ENCODE peak calls at places on chromosomes 16 and 17, in four cellular contexts. One of them, this sample, is unnamed. For H3K4me1, the result is how much of the 10 kb centered on the place peaks cover.

GRCh38 chr17:67605259-67605912 is 112.3 kb upstream of the NOL11 start:
- DNase-seq in fibroblast of lung: peak
- DNase-seq in tibial artery: peak
- DNase-seq in Karpas-422: no peak
- DNase-seq in this sample: peak

GRCh38 chr16:70250748-70251650 is 741 bp downstream of the EXOSC6 start:
- DNase-seq in fibroblast of lung: peak
- DNase-seq in tibial artery: peak
- DNase-seq in Karpas-422: peak
- DNase-seq in this sample: no peak

GRCh38 chr17:79607941-79608728 is 2.7 kb downstream of the RBFOX3 start:
- DNase-seq in fibroblast of lung: peak
- DNase-seq in tibial artery: no peak
- DNase-seq in Karpas-422: no peak
- DNase-seq in this sample: no peak

GRCh38 chr16:54454616-54455015 is 168.0 kb upstream of the IRX3 start:
- DNase-seq in fibroblast of lung: no peak
- DNase-seq in tibial artery: no peak
- DNase-seq in Karpas-422: no peak
- DNase-seq in this sample: no peak

GRCh38 chr16:55323637-55324490 is at the start of gene IRX6:
- DNase-seq in fibroblast of lung: no peak
- DNase-seq in tibial artery: peak
- DNase-seq in Karpas-422: peak
- DNase-seq in this sample: no peak

GRCh38 chr16:56370836-56371235 is 54.5 kb downstream of the AMFR start:
- DNase-seq in fibroblast of lung: no peak
- DNase-seq in tibial artery: no peak
- DNase-seq in Karpas-422: no peak
- DNase-seq in this sample: no peak

GRCh38 chr17:81609541-81610353 is 27.2 kb downstream of the NPLOC4 start:
- DNase-seq in fibroblast of lung: no peak
- DNase-seq in tibial artery: no peak
- DNase-seq in Karpas-422: no peak
- DNase-seq in this sample: no peak

GRCh38 chr17:37791434-37791833 is 46.6 kb upstream of the HNF1B start:
- DNase-seq in fibroblast of lung: peak
- DNase-seq in tibial artery: no peak
- DNase-seq in Karpas-422: peak
- DNase-seq in this sample: no peak

GRCh38 chr17:29581583-29582253 is 7.7 kb downstream of the GIT1 start:
- DNase-seq in fibroblast of lung: no peak
- DNase-seq in tibial artery: no peak
- DNase-seq in Karpas-422: no peak
- DNase-seq in this sample: peak

GRCh38 chr17:69734656-69735055 is 320.2 kb downstream of the MAP2K6 start:
- DNase-seq in fibroblast of lung: peak
- DNase-seq in tibial artery: no peak
- DNase-seq in Karpas-422: no peak
- DNase-seq in this sample: no peak

GRCh38 chr17:75325827-75326586 is 36.8 kb upstream of the SLC25A19 start:
- DNase-seq in fibroblast of lung: peak
- DNase-seq in tibial artery: peak
- DNase-seq in Karpas-422: peak
- DNase-seq in this sample: no peak

GRCh38 chr17:60392845-60393702 is 1.1 kb upstream of the USP32 start:
- DNase-seq in fibroblast of lung: peak
- DNase-seq in tibial artery: peak
- DNase-seq in Karpas-422: peak
- DNase-seq in this sample: no peak

GRCh38 chr17:11555530-11555929 is 42.7 kb upstream of the DNAH9 start:
- DNase-seq in fibroblast of lung: no peak
- DNase-seq in tibial artery: no peak
- DNase-seq in Karpas-422: no peak
- DNase-seq in this sample: no peak

GRCh38 chr16:30664616-30665109 is 6.4 kb downstream of the FBRS start:
- DNase-seq in fibroblast of lung: no peak
- DNase-seq in tibial artery: no peak
- DNase-seq in Karpas-422: no peak
- DNase-seq in this sample: no peak

GRCh38 chr17:9810100-9810949 is 11.6 kb downstream of the GSG1L2 start:
- DNase-seq in fibroblast of lung: no peak
- DNase-seq in tibial artery: no peak
- DNase-seq in Karpas-422: no peak
- DNase-seq in this sample: no peak

GRCh38 chr16:15502041-15502725 is 67.8 kb downstream of the BMERB1 start:
- DNase-seq in fibroblast of lung: peak
- DNase-seq in tibial artery: no peak
- DNase-seq in Karpas-422: no peak
- DNase-seq in this sample: no peak

GRCh38 chr17:50057521-50057991 is 1.6 kb downstream of the ITGA3 start:
- DNase-seq in fibroblast of lung: no peak
- DNase-seq in tibial artery: no peak
- DNase-seq in Karpas-422: no peak
- DNase-seq in this sample: no peak

DNA sequence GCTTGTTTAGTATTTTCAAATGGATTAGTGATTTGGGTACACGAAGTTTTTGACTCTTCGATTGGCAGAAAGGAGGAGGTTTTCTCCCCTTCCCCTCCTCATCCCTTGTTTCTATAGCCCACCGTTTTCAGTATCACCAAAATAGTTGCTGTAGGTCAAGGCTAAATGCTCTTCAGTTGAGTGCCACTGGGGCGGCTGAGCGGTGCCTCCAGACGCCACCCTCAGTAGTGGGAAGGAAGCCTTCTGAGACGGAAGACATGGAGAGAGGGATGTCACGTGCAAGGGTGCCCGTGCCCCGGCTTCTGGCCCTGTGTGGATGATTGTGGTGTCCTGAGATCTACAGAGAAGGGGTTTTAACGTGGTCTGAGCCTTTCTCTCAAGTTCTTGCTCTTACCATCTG is 39.7 kb upstream of the CRISPLD2 start:
- DNase-seq in fibroblast of lung: no peak
- DNase-seq in tibial artery: no peak
- DNase-seq in Karpas-422: no peak
- DNase-seq in this sample: no peak
- H3K27ac ChIP-seq in fibroblast of lung: no peak
- H3K27ac ChIP-seq in tibial artery: no peak
- H3K27ac ChIP-seq in Karpas-422: no peak
- H3K27ac ChIP-seq in this sample: no peak

GRCh38 chr17:17763136-17763535 is 73.7 kb downstream of the SREBF1 start:
- DNase-seq in fibroblast of lung: peak
- DNase-seq in tibial artery: no peak
- DNase-seq in Karpas-422: no peak
- DNase-seq in this sample: no peak

GRCh38 chr17:17759164-17759563 is 77.6 kb downstream of the SREBF1 start:
- DNase-seq in fibroblast of lung: no peak
- DNase-seq in tibial artery: no peak
- DNase-seq in Karpas-422: no peak
- DNase-seq in this sample: no peak

GRCh38 chr17:17758443-17758842 is 77.2 kb downstream of the RAI1 start:
- DNase-seq in fibroblast of lung: no peak
- DNase-seq in tibial artery: no peak
- DNase-seq in Karpas-422: no peak
- DNase-seq in this sample: no peak

GRCh38 chr17:17761894-17762781 is 74.6 kb downstream of the SREBF1 start:
- DNase-seq in fibroblast of lung: no peak
- DNase-seq in tibial artery: no peak
- DNase-seq in Karpas-422: no peak
- DNase-seq in this sample: no peak

GRCh38 chr17:17760872-17761550 is 75.8 kb downstream of the SREBF1 start:
- DNase-seq in fibroblast of lung: no peak
- DNase-seq in tibial artery: no peak
- DNase-seq in Karpas-422: no peak
- DNase-seq in this sample: no peak
- H3K4me1 ChIP-seq in fibroblast of lung: under half
- H3K4me1 ChIP-seq in tibial artery: under half
- H3K4me1 ChIP-seq in Karpas-422: half or more
- H3K4me1 ChIP-seq in this sample: under half

GRCh38 chr16:1990336-1991134 is 765 bp downstream of the SYNGR3 start:
- DNase-seq in fibroblast of lung: no peak
- DNase-seq in tibial artery: no peak
- DNase-seq in Karpas-422: peak
- DNase-seq in this sample: no peak

GRCh38 chr16:1992475-1993292 is 2.9 kb downstream of the SYNGR3 start:
- DNase-seq in fibroblast of lung: no peak
- DNase-seq in tibial artery: no peak
- DNase-seq in Karpas-422: no peak
- DNase-seq in this sample: no peak

GRCh38 chr16:1991588-1992474 is 2.1 kb downstream of the SYNGR3 start:
- DNase-seq in fibroblast of lung: peak
- DNase-seq in tibial artery: peak
- DNase-seq in Karpas-422: peak
- DNase-seq in this sample: peak

GRCh38 chr16:1989826-1990335 is at the start of gene SYNGR3:
- DNase-seq in fibroblast of lung: no peak
- DNase-seq in tibial artery: no peak
- DNase-seq in Karpas-422: peak
- DNase-seq in this sample: no peak

DNA sequence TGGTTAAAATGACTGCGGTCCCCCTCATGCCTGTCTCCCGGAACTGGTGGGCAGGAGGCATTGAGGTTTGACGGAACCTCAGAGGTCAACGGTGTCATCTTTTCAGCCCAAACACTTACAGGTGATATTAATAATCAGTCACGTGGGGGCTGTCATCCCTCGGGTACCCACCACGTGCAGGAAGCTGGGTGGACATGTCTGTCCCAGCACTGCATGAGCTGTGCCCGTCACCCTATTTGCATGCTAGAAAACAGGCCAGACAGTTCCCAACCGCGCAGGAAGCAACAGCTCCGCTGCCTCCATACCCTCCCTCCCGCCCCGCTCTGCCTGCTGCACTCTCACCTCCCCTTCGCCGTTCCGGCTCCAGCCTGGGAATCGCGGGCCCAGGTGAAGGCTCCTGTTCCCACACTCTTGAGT is 1.4 kb downstream of the SYNGR3 start:
- DNase-seq in fibroblast of lung: no peak
- DNase-seq in tibial artery: no peak
- DNase-seq in Karpas-422: peak
- DNase-seq in this sample: no peak
- H3K27ac ChIP-seq in fibroblast of lung: no peak
- H3K27ac ChIP-seq in tibial artery: no peak
- H3K27ac ChIP-seq in Karpas-422: peak
- H3K27ac ChIP-seq in this sample: no peak

DNA sequence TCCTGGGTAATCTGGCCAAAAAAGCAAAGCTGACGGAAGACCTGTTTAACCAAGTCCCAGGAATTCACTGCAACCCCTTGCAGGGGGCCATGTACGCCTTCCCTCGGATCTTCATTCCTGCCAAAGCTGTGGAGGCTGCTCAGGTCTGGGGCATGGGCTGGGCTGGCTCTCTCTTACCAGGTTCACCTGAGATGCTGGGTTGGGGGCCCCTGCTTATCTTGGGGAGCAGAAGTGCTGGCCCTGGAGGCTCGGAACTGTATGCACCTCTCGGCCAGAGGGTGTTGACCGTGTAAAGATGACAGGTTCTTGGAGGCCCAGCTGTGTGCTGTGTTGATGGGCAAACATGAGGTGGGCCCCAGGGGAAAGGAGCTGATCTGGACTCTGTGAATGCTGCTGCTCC is 40.2 kb downstream of the GPT2 start:
- DNase-seq in fibroblast of lung: no peak
- DNase-seq in tibial artery: no peak
- DNase-seq in Karpas-422: no peak
- DNase-seq in this sample: no peak
- H3K4me1 ChIP-seq in fibroblast of lung: under half
- H3K4me1 ChIP-seq in tibial artery: under half
- H3K4me1 ChIP-seq in Karpas-422: under half
- H3K4me1 ChIP-seq in this sample: under half

GRCh38 chr16:65700599-65700998 is 578.7 kb upstream of the CDH11 start:
- DNase-seq in fibroblast of lung: no peak
- DNase-seq in tibial artery: no peak
- DNase-seq in Karpas-422: no peak
- DNase-seq in this sample: no peak
- H3K27ac ChIP-seq in fibroblast of lung: no peak
- H3K27ac ChIP-seq in tibial artery: no peak
- H3K27ac ChIP-seq in Karpas-422: no peak
- H3K27ac ChIP-seq in this sample: no peak